ENCODE peak calls at places on chromosomes 7 and 10, in five cellular contexts. L, N, I, U and W are unnamed samples.

GRCh38 chr10:23723796-23724195 is 284.9 kb downstream of the OTUD1 start:
- DNase-seq in L (no peak), N (no peak), I (no peak), U (no peak), W (no peak)

GRCh38 chr7:99440195-99440594 is 1.5 kb downstream of the CPSF4 start:
- DNase-seq in L (peak; percentile 53), N (no peak), I (peak; percentile 18), U (no peak), W (peak; percentile 18)

GRCh38 chr7:125090596-125090995 is 161.0 kb upstream of the POT1 start:
- DNase-seq in L (peak; percentile 26), N (no peak), I (no peak), U (no peak), W (no peak)

GRCh38 chr10:49270565-49270964 is 28.4 kb upstream of the C10orf71 start:
- DNase-seq in L (no peak), N (no peak), I (no peak), U (no peak), W (no peak)

GRCh38 chr7:26162431-26162830 is 10.4 kb downstream of the NFE2L3 start:
- DNase-seq in L (no peak), N (no peak), I (no peak), U (no peak), W (no peak)

GRCh38 chr10:121633056-121633455 is 34.8 kb upstream of the FGFR2 start:
- DNase-seq in L (no peak), N (no peak), I (no peak), U (no peak), W (no peak)

GRCh38 chr10:110670335-110670734 is 26.2 kb downstream of the RBM20 start:
- DNase-seq in L (no peak), N (no peak), I (no peak), U (no peak), W (no peak)

GRCh38 chr10:128540806-128541739 is 414.9 kb upstream of the MKI67 start:
- DNase-seq in L (peak; percentile 56), N (peak; percentile 92), I (peak; percentile 19), U (peak; percentile 79), W (no peak)

GRCh38 chr10:47406870-47407648 is 23.0 kb upstream of the ZNF488 start:
- DNase-seq in L (peak; percentile 97), N (peak; percentile 36), I (peak; percentile 74), U (no peak), W (peak; percentile 73)

GRCh38 chr7:131203291-131203976 is 124.2 kb upstream of the MKLN1 start:
- DNase-seq in L (no peak), N (no peak), I (no peak), U (no peak), W (no peak)

GRCh38 chr7:149284343-149284742 is 22.3 kb downstream of the ZNF783 start:
- DNase-seq in L (no peak), N (no peak), I (no peak), U (no peak), W (no peak)

GRCh38 chr7:26307226-26307625 is 15.6 kb downstream of the SNX10 start:
- DNase-seq in L (no peak), N (no peak), I (peak; percentile 75), U (no peak), W (peak; percentile 4)

GRCh38 chr7:17447728-17448478 is 149.5 kb downstream of the AHR start:
- DNase-seq in L (no peak), N (no peak), I (no peak), U (no peak), W (peak; percentile 24)

GRCh38 chr7:137717811-137718271 is 128.9 kb downstream of the DGKI start:
- DNase-seq in L (peak; percentile 73), N (peak; percentile 50), I (peak; percentile 24), U (peak; percentile 47), W (peak; percentile 63)

GRCh38 chr7:99822731-99823718 is 4.8 kb upstream of the CYP3A43 start:
- DNase-seq in L (no peak), N (no peak), I (no peak), U (peak; percentile 19), W (no peak)

GRCh38 chr10:86020139-86020538 is 346.5 kb downstream of the GRID1 start:
- DNase-seq in L (no peak), N (no peak), I (no peak), U (no peak), W (no peak)

GRCh38 chr10:92164024-92164423 is 126.9 kb downstream of the CPEB3 start:
- DNase-seq in L (no peak), N (no peak), I (no peak), U (no peak), W (no peak)

GRCh38 chr7:66052447-66052846 is 23.2 kb upstream of the ASL start:
- DNase-seq in L (no peak), N (no peak), I (no peak), U (no peak), W (no peak)

GRCh38 chr10:7662522-7662921 is 4.2 kb downstream of the ITIH5 start:
- DNase-seq in L (no peak), N (no peak), I (no peak), U (no peak), W (no peak)

GRCh38 chr7:5443678-5444077 is 20.0 kb upstream of the TNRC18 start:
- DNase-seq in L (no peak), N (no peak), I (no peak), U (no peak), W (no peak)

GRCh38 chr10:113132651-113133088 is 182.6 kb downstream of the TCF7L2 start:
- DNase-seq in L (peak; percentile 89), N (peak; percentile 56), I (peak; percentile 70), U (no peak), W (peak; percentile 32)

DNA sequence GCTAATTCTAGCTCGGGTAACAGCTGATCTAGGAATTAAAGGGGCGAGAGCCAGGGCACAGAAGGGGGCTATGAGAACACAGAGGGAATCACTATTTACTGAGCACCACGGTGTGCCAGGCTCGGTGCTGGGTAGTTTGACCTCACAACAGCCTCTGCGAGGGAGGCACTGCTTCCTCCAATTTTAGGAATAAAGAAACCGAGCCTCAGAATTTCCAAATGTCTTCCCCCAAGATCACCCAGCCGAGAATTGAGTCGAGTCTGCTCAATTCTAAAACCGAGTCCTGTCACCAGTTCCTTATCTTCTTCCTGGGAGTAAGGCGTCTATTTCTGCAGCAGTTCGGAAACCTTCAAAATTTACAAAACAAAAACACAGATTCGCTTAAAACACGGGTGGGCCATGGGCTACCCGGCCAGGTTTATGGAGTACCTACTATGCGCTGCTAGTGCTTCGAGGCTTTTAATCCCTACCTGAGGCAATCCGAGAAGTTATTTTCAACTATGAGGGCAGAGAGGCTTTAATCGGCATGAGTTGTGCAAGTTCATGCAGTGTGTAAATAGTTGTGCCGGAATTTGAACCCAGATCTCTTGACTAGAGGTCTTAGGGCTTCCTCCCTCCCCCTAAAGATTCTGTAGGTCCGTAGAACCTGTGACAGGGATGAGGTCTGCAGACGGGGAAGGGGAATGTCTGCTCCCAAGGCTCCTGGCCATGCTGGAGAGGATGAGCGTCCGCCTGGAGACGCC is 873 bp upstream of the HMX2 start:
- DNase-seq in L (no peak), N (no peak), I (no peak), U (no peak), W (no peak)
- H2AK5ac ChIP-seq in L (no peak overlapping the region), N (no peak overlapping the region), I (no peak overlapping the region), U (no peak overlapping the region), W (no peak overlapping the region)

GRCh38 chr10:129962558-129963075 is 1.5 kb downstream of the EBF3 start:
- DNase-seq in L (no peak), N (no peak), I (no peak), U (no peak), W (no peak)
- H3K27ac ChIP-seq in L (no peak overlapping the region), N (no peak overlapping the region), I (no peak overlapping the region), U (no peak overlapping the region), W (no peak overlapping the region)

DNA sequence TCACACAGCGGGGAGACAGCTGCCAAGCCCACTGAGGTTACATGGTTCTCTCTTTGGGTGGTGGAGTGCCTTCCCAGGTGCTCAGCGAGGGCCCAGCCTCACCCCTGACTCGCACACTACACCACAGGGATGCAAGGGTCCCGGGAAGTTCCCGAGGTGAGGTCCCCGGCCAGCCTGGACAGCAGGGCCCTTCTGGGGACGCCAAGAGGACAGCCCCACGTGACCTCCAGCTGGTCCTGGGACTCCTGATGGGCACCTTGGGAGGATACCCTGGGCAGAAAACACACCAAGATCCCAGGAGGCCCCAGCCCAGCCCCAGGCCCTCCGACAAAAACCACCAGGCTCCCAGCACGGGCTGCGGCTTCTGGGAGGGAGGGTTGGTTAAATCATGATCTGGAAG is 8.3 kb downstream of the MICALL2 start:
- DNase-seq in L (no peak), N (no peak), I (no peak), U (no peak), W (no peak)
- H2AK5ac ChIP-seq in L (no peak overlapping the region), N (no peak overlapping the region), I (no peak overlapping the region), U (no peak overlapping the region), W (no peak overlapping the region)

DNA sequence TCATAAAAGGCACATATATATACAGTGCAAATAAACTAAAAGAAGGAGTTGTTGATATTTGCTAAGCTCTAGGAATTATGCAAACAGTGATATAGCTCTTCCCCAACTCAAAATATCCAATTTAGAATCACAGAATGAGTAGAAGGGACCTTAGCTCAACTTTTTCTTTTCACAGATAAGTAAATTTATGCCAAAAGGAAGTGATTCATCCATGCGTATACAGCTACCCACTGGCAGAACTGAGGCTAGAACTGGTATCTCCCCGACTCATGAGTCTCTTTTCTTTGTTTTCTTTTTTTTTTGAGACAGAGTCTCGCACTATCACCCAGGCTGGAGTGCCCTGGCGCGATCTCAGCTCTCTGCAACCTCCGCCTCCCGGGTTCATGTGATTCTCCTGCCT is 54.2 kb upstream of the SVIL start:
- DNase-seq in L (no peak), N (no peak), I (peak; percentile 83), U (no peak), W (peak; percentile 84)
- H3K27ac ChIP-seq in L (no peak overlapping the region), N (no peak overlapping the region), I (peak overlapping the region; percentile 64), U (no peak overlapping the region), W (peak overlapping the region; percentile 52)

DNA sequence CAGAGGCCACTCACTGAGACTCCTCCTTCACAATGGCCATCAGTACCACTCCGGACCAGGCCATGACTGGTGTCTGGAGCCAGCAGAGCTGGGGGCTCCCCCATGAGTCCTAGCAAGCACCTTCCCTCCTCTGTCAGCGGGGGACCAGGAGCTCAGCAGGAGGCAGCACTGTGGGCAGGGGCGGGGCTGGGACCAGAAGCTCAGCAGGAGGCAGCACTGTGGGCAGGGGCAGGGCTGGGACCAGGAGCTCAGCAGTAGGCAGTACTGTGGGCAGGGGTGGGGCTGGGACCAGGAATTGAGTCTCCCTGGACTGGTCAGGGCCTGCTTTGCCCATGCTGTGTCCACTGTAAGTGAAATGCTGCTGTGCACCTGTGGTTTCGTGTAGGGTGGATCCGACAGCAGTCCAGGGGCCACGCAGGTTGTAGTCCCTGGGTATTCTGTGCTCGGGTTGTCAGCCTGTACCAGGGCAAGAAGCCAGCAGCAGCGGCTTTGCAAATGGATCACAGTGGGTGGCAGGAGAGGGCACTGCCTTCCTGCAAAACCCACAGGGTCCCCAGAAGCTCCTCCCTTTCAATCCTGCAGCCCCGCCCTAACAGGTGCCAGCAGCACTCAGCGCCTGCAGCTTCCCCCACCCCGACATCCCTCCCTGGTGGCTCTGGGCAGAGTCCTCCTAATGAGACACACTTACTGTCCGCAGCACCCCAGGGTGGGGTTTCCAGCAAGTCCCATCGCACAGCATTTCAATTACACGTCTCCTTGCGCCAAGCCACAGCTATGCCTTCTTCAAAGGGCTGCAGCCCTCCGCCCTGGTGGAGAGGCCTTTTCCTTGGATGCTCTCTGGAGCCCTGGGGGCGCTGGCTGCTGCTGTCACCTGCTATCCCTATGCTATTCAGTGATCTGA is 220.5 kb downstream of the TCERG1L start:
- DNase-seq in L (no peak), N (no peak), I (no peak), U (peak; percentile 58), W (no peak)
- H2AK5ac ChIP-seq in L (no peak overlapping the region), N (no peak overlapping the region), I (no peak overlapping the region), U (no peak overlapping the region), W (no peak overlapping the region)

DNA sequence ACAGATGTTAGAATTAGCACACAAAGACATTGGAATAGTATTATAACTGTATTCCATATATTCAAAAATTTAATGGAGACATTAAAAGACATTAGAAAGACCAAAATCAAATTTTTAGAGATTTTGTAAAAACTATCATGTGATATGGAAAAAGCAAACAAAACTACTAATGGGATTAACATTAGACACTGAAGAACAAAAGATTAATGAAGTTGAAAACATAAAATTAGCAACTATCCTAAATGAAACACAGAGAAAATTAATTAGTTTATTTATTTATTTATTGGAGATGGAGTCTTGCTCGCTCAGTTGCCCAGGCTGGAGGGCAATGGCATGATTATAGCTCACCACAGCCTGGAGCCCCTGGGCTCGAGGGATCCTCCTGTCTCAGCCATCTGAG is 158.8 kb downstream of the DOCK4 start:
- DNase-seq in L (no peak), N (no peak), I (no peak), U (no peak), W (no peak)
- H3K27ac ChIP-seq in L (no peak overlapping the region), N (no peak overlapping the region), I (no peak overlapping the region), U (no peak overlapping the region), W (no peak overlapping the region)